ENCODE peak calls at places on chromosomes 5 and 9, in five cellular contexts. P is choroid plexus epithelial cell, F is body of pancreas, Z is astrocyte of the spinal cord, V is upper lobe of right lung. U is an unnamed sample.

GRCh38 chr9:108056805-108057386 is 567.3 kb upstream of the KLF4 start:
- DNase-seq in V (no peak), F (no peak), P (peak), Z (peak), U (peak)

GRCh38 chr5:131899686-131900085 is 45.8 kb downstream of the MEIKIN start:
- DNase-seq in P (peak), Z (no peak), F (no peak), V (no peak), U (peak)

GRCh38 chr9:114224247-114224610 is 68.9 kb downstream of the COL27A1 start:
- DNase-seq in V (no peak), Z (peak), P (no peak), F (no peak), U (peak)

GRCh38 chr5:2021484-2022176 is 138.9 kb upstream of the IRX4 start:
- DNase-seq in F (no peak), V (no peak), Z (no peak), P (no peak), U (no peak)

GRCh38 chr5:167147879-167148278 is 1143.6 kb upstream of the WWC1 start:
- DNase-seq in Z (no peak), P (no peak), F (no peak), V (no peak), U (no peak)

GRCh38 chr9:933356-933755 is 43.1 kb upstream of the DMRT3 start:
- DNase-seq in P (no peak), Z (no peak), V (no peak), F (no peak), U (no peak)

GRCh38 chr9:97518166-97518908 is 16.9 kb downstream of the TMOD1 start:
- DNase-seq in Z (no peak), V (no peak), P (no peak), F (no peak), U (no peak)

GRCh38 chr9:89410709-89411111 is 87.2 kb downstream of the SEMA4D start:
- DNase-seq in F (no peak), Z (no peak), V (no peak), P (no peak), U (no peak)

GRCh38 chr5:61755726-61756125 is 423.7 kb downstream of the ZSWIM6 start:
- DNase-seq in Z (no peak), F (no peak), P (no peak), V (no peak), U (no peak)

GRCh38 chr5:111512026-111512405 is 319 bp downstream of the STARD4 start:
- DNase-seq in F (no peak), V (no peak), Z (peak), P (peak), U (peak)

GRCh38 chr5:160088805-160089204 is 30.4 kb downstream of the PWWP2A start:
- DNase-seq in P (no peak), F (no peak), Z (no peak), V (no peak), U (no peak)
- H3K4me3 ChIP-seq in P (no peak), F (no peak), Z (no peak), V (no peak), U (no peak)

DNA sequence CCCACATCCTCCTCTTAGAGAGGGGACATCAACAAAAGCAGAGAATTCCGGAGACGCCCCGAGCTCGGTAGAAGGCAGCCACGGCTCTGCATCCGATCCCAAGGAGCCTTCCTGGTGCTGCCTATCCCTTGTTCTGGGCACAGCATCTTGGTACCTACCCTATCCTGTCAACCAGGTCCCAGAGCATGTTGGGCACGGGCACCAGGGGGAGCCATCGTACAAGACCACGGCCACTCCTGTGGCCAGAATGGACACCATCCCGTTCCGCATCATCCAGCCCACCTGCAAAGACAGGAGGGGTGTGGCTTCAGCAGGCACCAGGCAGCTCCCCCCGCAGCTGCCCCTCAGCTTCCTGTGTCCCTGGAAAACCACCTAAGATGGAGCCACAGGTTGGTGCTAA is 62.7 kb upstream of the ZNF354A start:
- DNase-seq in F (peak), V (peak), Z (no peak), P (no peak), U (peak)
- TF ChIP-seq CTCF in F (peak), V (no peak), Z (no peak), P (peak), U (peak)

DNA sequence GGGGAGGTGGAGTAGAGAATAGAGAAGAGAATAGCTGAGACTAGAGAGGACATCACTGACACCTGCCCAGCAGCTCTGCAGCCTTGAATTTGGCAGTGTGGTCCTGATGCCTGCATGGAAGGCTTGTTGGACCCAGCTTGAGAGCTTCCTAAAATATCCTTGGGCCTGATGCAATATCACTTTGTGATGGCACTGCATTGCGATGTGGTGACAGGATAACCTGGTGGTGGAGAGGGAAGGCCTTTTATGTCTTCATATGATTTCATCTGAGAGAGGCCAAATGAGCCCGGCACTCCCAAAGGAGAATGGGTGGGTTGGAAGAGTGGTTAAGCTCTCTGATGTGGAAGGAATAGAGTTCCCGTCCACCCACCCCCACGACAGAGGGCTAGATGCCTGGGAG is 99.6 kb upstream of the SSBP2 start:
- DNase-seq in P (no peak), F (no peak), Z (peak), V (no peak), U (no peak)
- H3K4me3 ChIP-seq in P (no peak), F (no peak), Z (no peak), V (no peak), U (no peak)

DNA sequence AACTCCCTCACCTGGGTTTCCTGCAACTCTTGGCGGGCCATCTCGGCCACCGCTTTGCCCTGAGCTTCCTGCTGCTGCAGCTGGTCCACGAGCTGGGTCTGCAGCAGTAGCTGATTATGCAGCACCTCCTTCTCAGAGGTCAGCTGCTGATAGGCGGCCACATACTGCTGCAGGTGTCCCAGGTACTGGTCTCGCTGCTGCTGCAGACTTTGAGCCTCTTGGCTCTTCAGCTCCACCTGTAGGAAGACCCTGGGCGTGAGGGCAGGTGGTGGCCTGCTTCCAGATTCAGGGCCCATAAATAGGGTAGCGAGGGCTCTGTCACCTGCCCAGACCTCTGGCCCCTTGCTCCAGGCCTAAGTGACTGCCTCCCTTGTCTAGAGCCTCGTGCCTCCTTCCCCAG is 16.7 kb downstream of the GOLGA2 start:
- DNase-seq in F (no peak), Z (no peak), P (no peak), V (no peak), U (no peak)
- TF ChIP-seq CTCF in F (no peak), Z (peak), P (peak), V (no peak), U (no peak)

GRCh38 chr9:137139468-137140150 is 655 bp downstream of the GRIN1 start:
- DNase-seq in F (no peak), V (peak), P (no peak), Z (no peak), U (no peak)

GRCh38 chr9:137138701-137139467 is at the start of gene GRIN1:
- DNase-seq in F (peak), P (peak), Z (no peak), V (peak), U (peak)

GRCh38 chr9:137136926-137137607 is 1.9 kb upstream of the GRIN1 start:
- DNase-seq in V (peak), F (no peak), P (no peak), Z (no peak), U (no peak)

GRCh38 chr9:137136261-137136925 is 2.6 kb upstream of the GRIN1 start:
- DNase-seq in V (peak), P (no peak), Z (no peak), F (no peak), U (no peak)

GRCh38 chr9:137138058-137138697 is 776 bp upstream of the GRIN1 start:
- DNase-seq in P (no peak), V (peak), Z (no peak), F (no peak), U (no peak)
- H3K4me3 ChIP-seq in P (no peak), V (no peak), Z (no peak), F (no peak), U (no peak)

U was measured in epithelial cell of esophagus.